ENCODE peak calls at places on chromosomes 6 and 20, in five cellular contexts. One of them, this sample, is unnamed. For H3K4me1, the result is how much of the 10 kb centered on the place peaks cover.

GRCh38 chr6:35731736-35732532 is 4.9 kb upstream of the ARMC12 start:
- DNase-seq in mesenchymal stem cell: peak
- DNase-seq in neuronal stem cell: peak
- DNase-seq in H9: peak
- DNase-seq in H1: no peak
- DNase-seq in this sample: peak

GRCh38 chr6:127031511-127031910 is 87.0 kb upstream of the RSPO3 start:
- DNase-seq in mesenchymal stem cell: no peak
- DNase-seq in neuronal stem cell: no peak
- DNase-seq in H9: no peak
- DNase-seq in H1: no peak
- DNase-seq in this sample: no peak

GRCh38 chr20:2701671-2702081 is 9.1 kb downstream of the EBF4 start:
- DNase-seq in mesenchymal stem cell: peak
- DNase-seq in neuronal stem cell: no peak
- DNase-seq in H9: peak
- DNase-seq in H1: no peak
- DNase-seq in this sample: no peak

GRCh38 chr20:57190536-57191265 is 75.7 kb downstream of the BMP7 start:
- DNase-seq in mesenchymal stem cell: peak
- DNase-seq in neuronal stem cell: no peak
- DNase-seq in H9: no peak
- DNase-seq in H1: no peak
- DNase-seq in this sample: no peak

GRCh38 chr6:85866373-85866740 is 223.7 kb upstream of the SYNCRIP start:
- DNase-seq in mesenchymal stem cell: no peak
- DNase-seq in neuronal stem cell: no peak
- DNase-seq in H9: no peak
- DNase-seq in H1: no peak
- DNase-seq in this sample: no peak

GRCh38 chr20:37471741-37472235 is 49.3 kb upstream of the NNAT start:
- DNase-seq in mesenchymal stem cell: no peak
- DNase-seq in neuronal stem cell: no peak
- DNase-seq in H9: no peak
- DNase-seq in H1: no peak
- DNase-seq in this sample: no peak

GRCh38 chr6:117637770-117638169 is 35.5 kb upstream of the GOPC start:
- DNase-seq in mesenchymal stem cell: no peak
- DNase-seq in neuronal stem cell: no peak
- DNase-seq in H9: no peak
- DNase-seq in H1: no peak
- DNase-seq in this sample: peak

GRCh38 chr6:166627875-166628849 is 1.1 kb upstream of the RPS6KA2 start:
- DNase-seq in mesenchymal stem cell: peak
- DNase-seq in neuronal stem cell: peak
- DNase-seq in H9: peak
- DNase-seq in H1: no peak
- DNase-seq in this sample: peak

GRCh38 chr20:37538003-37538402 is 10.3 kb upstream of the BLCAP start:
- DNase-seq in mesenchymal stem cell: peak
- DNase-seq in neuronal stem cell: no peak
- DNase-seq in H9: peak
- DNase-seq in H1: no peak
- DNase-seq in this sample: peak

GRCh38 chr20:24382775-24383174 is 86.7 kb upstream of the SYNDIG1 start:
- DNase-seq in mesenchymal stem cell: no peak
- DNase-seq in neuronal stem cell: no peak
- DNase-seq in H9: peak
- DNase-seq in H1: no peak
- DNase-seq in this sample: no peak

GRCh38 chr6:147497472-147497871 is 11.0 kb upstream of the SAMD5 start:
- DNase-seq in mesenchymal stem cell: no peak
- DNase-seq in neuronal stem cell: no peak
- DNase-seq in H9: no peak
- DNase-seq in H1: no peak
- DNase-seq in this sample: no peak

GRCh38 chr20:50358959-50359358 is 151.2 kb upstream of the PTPN1 start:
- DNase-seq in mesenchymal stem cell: no peak
- DNase-seq in neuronal stem cell: no peak
- DNase-seq in H9: no peak
- DNase-seq in H1: no peak
- DNase-seq in this sample: no peak

GRCh38 chr6:148998704-148999103 is 251.9 kb downstream of the UST start:
- DNase-seq in mesenchymal stem cell: peak
- DNase-seq in neuronal stem cell: no peak
- DNase-seq in H9: no peak
- DNase-seq in H1: no peak
- DNase-seq in this sample: no peak

GRCh38 chr20:22374678-22375590 is 209.4 kb downstream of the FOXA2 start:
- DNase-seq in mesenchymal stem cell: no peak
- DNase-seq in neuronal stem cell: no peak
- DNase-seq in H9: no peak
- DNase-seq in H1: no peak
- DNase-seq in this sample: no peak

GRCh38 chr6:166106076-166106686 is 61.5 kb downstream of the TBXT start:
- DNase-seq in mesenchymal stem cell: peak
- DNase-seq in neuronal stem cell: peak
- DNase-seq in H9: peak
- DNase-seq in H1: no peak
- DNase-seq in this sample: peak

GRCh38 chr20:58111340-58112016 is 117.0 kb downstream of the ANKRD60 start:
- DNase-seq in mesenchymal stem cell: no peak
- DNase-seq in neuronal stem cell: no peak
- DNase-seq in H9: peak
- DNase-seq in H1: no peak
- DNase-seq in this sample: peak

GRCh38 chr6:23656257-23656731 is 469.7 kb upstream of the NRSN1 start:
- DNase-seq in mesenchymal stem cell: no peak
- DNase-seq in neuronal stem cell: peak
- DNase-seq in H9: no peak
- DNase-seq in H1: no peak
- DNase-seq in this sample: no peak

GRCh38 chr6:160391419-160392116 is 43.4 kb downstream of the SLC22A3 start:
- DNase-seq in mesenchymal stem cell: peak
- DNase-seq in neuronal stem cell: no peak
- DNase-seq in H9: no peak
- DNase-seq in H1: no peak
- DNase-seq in this sample: peak

GRCh38 chr20:51206032-51206662 is 183.2 kb upstream of the KCNG1 start:
- DNase-seq in mesenchymal stem cell: no peak
- DNase-seq in neuronal stem cell: no peak
- DNase-seq in H9: peak
- DNase-seq in H1: no peak
- DNase-seq in this sample: no peak

GRCh38 chr20:36950432-36951197 is 893 bp downstream of the SAMHD1 start:
- DNase-seq in mesenchymal stem cell: peak
- DNase-seq in neuronal stem cell: peak
- DNase-seq in H9: peak
- DNase-seq in H1: no peak
- DNase-seq in this sample: no peak

GRCh38 chr6:104940238-104940880 is 16.5 kb upstream of the LIN28B start:
- DNase-seq in mesenchymal stem cell: peak
- DNase-seq in neuronal stem cell: no peak
- DNase-seq in H9: peak
- DNase-seq in H1: peak
- DNase-seq in this sample: peak

GRCh38 chr6:41374618-41375590 is 39.5 kb downstream of the NCR2 start:
- DNase-seq in mesenchymal stem cell: peak
- DNase-seq in neuronal stem cell: no peak
- DNase-seq in H9: peak
- DNase-seq in H1: no peak
- DNase-seq in this sample: no peak

GRCh38 chr6:33249732-33250625 is 21.7 kb downstream of the VPS52 start:
- DNase-seq in mesenchymal stem cell: peak
- DNase-seq in neuronal stem cell: no peak
- DNase-seq in H9: no peak
- DNase-seq in H1: no peak
- DNase-seq in this sample: peak

GRCh38 chr6:89357390-89357789 is 4.9 kb upstream of the UBE2J1 start:
- DNase-seq in mesenchymal stem cell: no peak
- DNase-seq in neuronal stem cell: no peak
- DNase-seq in H9: no peak
- DNase-seq in H1: no peak
- DNase-seq in this sample: no peak

GRCh38 chr6:158708239-158708638 is 58.4 kb downstream of the SYTL3 start:
- DNase-seq in mesenchymal stem cell: no peak
- DNase-seq in neuronal stem cell: no peak
- DNase-seq in H9: peak
- DNase-seq in H1: no peak
- DNase-seq in this sample: no peak

GRCh38 chr6:166572370-166573261 is 13.9 kb downstream of the RAMACL start:
- DNase-seq in mesenchymal stem cell: peak
- DNase-seq in neuronal stem cell: no peak
- DNase-seq in H9: peak
- DNase-seq in H1: peak
- DNase-seq in this sample: no peak

GRCh38 chr20:38145094-38146075 is 19.7 kb downstream of the TGM2 start:
- DNase-seq in mesenchymal stem cell: peak
- DNase-seq in neuronal stem cell: no peak
- DNase-seq in H9: no peak
- DNase-seq in H1: no peak
- DNase-seq in this sample: no peak

GRCh38 chr20:64247970-64248841 is 7.3 kb upstream of the PCMTD2 start:
- DNase-seq in mesenchymal stem cell: no peak
- DNase-seq in neuronal stem cell: no peak
- DNase-seq in H9: no peak
- DNase-seq in H1: no peak
- DNase-seq in this sample: no peak

GRCh38 chr6:56004421-56004820 is 129.0 kb upstream of the BMP5 start:
- DNase-seq in mesenchymal stem cell: no peak
- DNase-seq in neuronal stem cell: no peak
- DNase-seq in H9: no peak
- DNase-seq in H1: no peak
- DNase-seq in this sample: no peak

DNA sequence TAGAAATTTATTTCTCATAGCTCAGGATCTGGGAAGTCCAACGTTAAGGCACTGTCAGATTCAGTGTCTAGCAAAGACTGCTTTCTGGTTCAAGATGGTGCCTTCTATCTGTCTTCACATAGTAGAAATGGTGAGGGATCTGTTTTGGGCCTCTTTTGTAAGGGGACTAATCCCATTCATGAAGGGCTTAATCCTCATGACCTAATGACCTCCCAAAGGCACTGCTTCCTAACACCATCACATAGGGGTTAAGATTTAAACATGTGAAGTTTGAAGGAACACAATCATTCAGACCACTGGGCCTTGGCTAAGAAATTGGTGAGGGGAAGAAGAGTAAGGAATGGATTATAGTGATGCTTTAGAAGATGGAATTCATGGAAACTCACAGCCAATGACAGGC is 237.6 kb downstream of the PACRG start:
- DNase-seq in mesenchymal stem cell: no peak
- DNase-seq in neuronal stem cell: peak
- DNase-seq in H9: no peak
- DNase-seq in H1: no peak
- DNase-seq in this sample: no peak
- H2BK12ac ChIP-seq in mesenchymal stem cell: peak
- H2BK12ac ChIP-seq in neuronal stem cell: no peak
- H2BK12ac ChIP-seq in H9: no peak
- H2BK12ac ChIP-seq in H1: no peak
- H2BK12ac ChIP-seq in this sample: no peak

GRCh38 chr20:43936805-43937204 is 22.2 kb downstream of the TOX2 start:
- DNase-seq in mesenchymal stem cell: no peak
- DNase-seq in neuronal stem cell: no peak
- DNase-seq in H9: no peak
- DNase-seq in H1: no peak
- DNase-seq in this sample: no peak

GRCh38 chr20:43936371-43936770 is 21.7 kb downstream of the TOX2 start:
- DNase-seq in mesenchymal stem cell: no peak
- DNase-seq in neuronal stem cell: no peak
- DNase-seq in H9: no peak
- DNase-seq in H1: no peak
- DNase-seq in this sample: no peak

GRCh38 chr20:43938017-43938655 is 23.5 kb downstream of the TOX2 start:
- DNase-seq in mesenchymal stem cell: peak
- DNase-seq in neuronal stem cell: no peak
- DNase-seq in H9: no peak
- DNase-seq in H1: no peak
- DNase-seq in this sample: no peak

GRCh38 chr20:43938932-43939761 is 24.5 kb downstream of the TOX2 start:
- DNase-seq in mesenchymal stem cell: peak
- DNase-seq in neuronal stem cell: no peak
- DNase-seq in H9: no peak
- DNase-seq in H1: no peak
- DNase-seq in this sample: no peak

GRCh38 chr20:43937586-43937985 is 22.9 kb downstream of the TOX2 start:
- DNase-seq in mesenchymal stem cell: peak
- DNase-seq in neuronal stem cell: no peak
- DNase-seq in H9: no peak
- DNase-seq in H1: no peak
- DNase-seq in this sample: no peak
- H3K4me1 ChIP-seq in mesenchymal stem cell: under half
- H3K4me1 ChIP-seq in neuronal stem cell: under half
- H3K4me1 ChIP-seq in H9: under half
- H3K4me1 ChIP-seq in H1: under half
- H3K4me1 ChIP-seq in this sample: under half

DNA sequence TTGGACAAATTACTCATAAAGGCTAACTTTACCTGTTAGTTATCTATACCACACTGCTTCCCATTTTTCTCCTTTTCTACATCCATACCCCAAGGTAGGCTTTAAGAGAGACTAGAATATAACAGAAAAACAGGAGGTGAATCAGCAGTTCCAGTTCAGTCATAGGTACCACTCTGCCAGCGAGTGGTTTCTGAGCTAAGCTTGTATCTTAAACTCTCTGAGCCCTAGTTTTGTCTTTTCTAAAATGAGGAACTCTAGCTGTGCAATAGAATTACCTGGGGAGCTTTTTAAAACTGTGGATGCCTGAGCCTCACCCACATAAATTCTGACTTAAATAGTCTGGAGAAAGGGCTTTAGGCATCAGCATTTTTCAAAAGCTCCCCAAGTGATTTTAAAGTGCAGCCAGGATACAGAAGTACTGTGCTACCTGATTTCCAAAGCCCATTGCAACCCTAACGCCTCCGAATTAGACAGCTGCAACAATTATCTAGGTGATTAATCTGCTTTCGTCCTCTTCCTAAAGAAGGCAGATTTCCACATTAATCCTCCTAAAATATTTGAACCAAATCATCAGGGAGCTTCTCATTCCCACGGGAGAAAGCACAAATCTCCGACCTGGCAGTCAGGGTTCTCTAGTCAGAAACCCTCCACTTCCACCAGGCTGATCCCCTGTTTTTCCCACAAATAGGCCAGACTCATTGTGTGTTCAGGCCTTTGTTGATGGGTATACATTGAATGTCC is 37.4 kb upstream of the RPL7L1 start:
- DNase-seq in mesenchymal stem cell: no peak
- DNase-seq in neuronal stem cell: no peak
- DNase-seq in H9: no peak
- DNase-seq in H1: no peak
- DNase-seq in this sample: no peak
- H3K27ac ChIP-seq in mesenchymal stem cell: no peak
- H3K27ac ChIP-seq in neuronal stem cell: no peak
- H3K27ac ChIP-seq in H9: no peak
- H3K27ac ChIP-seq in H1: no peak
- H3K27ac ChIP-seq in this sample: no peak

GRCh38 chr6:98764378-98764911 is 69.9 kb upstream of the POU3F2 start:
- DNase-seq in mesenchymal stem cell: no peak
- DNase-seq in neuronal stem cell: no peak
- DNase-seq in H9: no peak
- DNase-seq in H1: no peak
- DNase-seq in this sample: no peak

GRCh38 chr6:98775205-98775604 is 59.2 kb upstream of the POU3F2 start:
- DNase-seq in mesenchymal stem cell: no peak
- DNase-seq in neuronal stem cell: no peak
- DNase-seq in H9: no peak
- DNase-seq in H1: no peak
- DNase-seq in this sample: no peak

GRCh38 chr6:98769546-98769945 is 64.8 kb upstream of the POU3F2 start:
- DNase-seq in mesenchymal stem cell: no peak
- DNase-seq in neuronal stem cell: no peak
- DNase-seq in H9: peak
- DNase-seq in H1: no peak
- DNase-seq in this sample: no peak
- H2BK12ac ChIP-seq in mesenchymal stem cell: no peak
- H2BK12ac ChIP-seq in neuronal stem cell: no peak
- H2BK12ac ChIP-seq in H9: no peak
- H2BK12ac ChIP-seq in H1: no peak
- H2BK12ac ChIP-seq in this sample: no peak